ENCODE peak calls at places on chromosomes 3 and 15, in ten cellular contexts. S is cardiac muscle cell, U is heart right ventricle, N is WTC11, A is brain microvascular endothelial cell, D is transverse colon, C is tibial artery, V is BE2C, O is osteocyte, T is cardiac fibroblast. M is an unnamed sample.

GRCh38 chr3:9036327-9037112 is 73.2 kb upstream of the RAD18 start:
- DNase-seq in S (peak), U (peak), N (no peak), A (no peak), D (peak), C (peak), V (peak), O (no peak), T (peak), M (peak)

GRCh38 chr3:57953541-57953940 is 54.7 kb upstream of the FLNB start:
- DNase-seq in S (no peak), U (no peak), N (no peak), A (no peak), D (no peak), C (no peak), V (no peak), O (no peak), T (no peak), M (no peak)

GRCh38 chr3:35946121-35946856 is 307.0 kb downstream of the ARPP21 start:
- DNase-seq in S (peak), U (no peak), N (no peak), A (no peak), D (no peak), C (no peak), V (no peak), O (no peak), T (peak), M (no peak)

GRCh38 chr3:30221622-30222021 is 384.8 kb upstream of the TGFBR2 start:
- DNase-seq in S (peak), U (no peak), N (no peak), A (peak), D (no peak), C (no peak), V (no peak), O (no peak), T (no peak), M (no peak)

GRCh38 chr3:140501054-140501769 is 176.7 kb upstream of the TRIM42 start:
- DNase-seq in S (no peak), U (peak), N (no peak), A (no peak), D (no peak), C (no peak), V (no peak), O (no peak), T (no peak), M (no peak)

GRCh38 chr3:51722362-51722761 is 15.5 kb downstream of the GRM2 start:
- DNase-seq in S (no peak), U (no peak), N (peak), A (no peak), D (no peak), C (no peak), V (no peak), O (peak), T (no peak), M (no peak)

GRCh38 chr15:91921188-91921820 is 67.8 kb downstream of the SLCO3A1 start:
- DNase-seq in S (peak), U (no peak), N (no peak), A (no peak), D (no peak), C (no peak), V (no peak), O (no peak), T (peak), M (no peak)

GRCh38 chr15:44736261-44736765 is at the start of gene TRIM69:
- DNase-seq in S (no peak), U (no peak), N (no peak), A (no peak), D (no peak), C (no peak), V (no peak), O (no peak), T (no peak), M (no peak)

GRCh38 chr15:33068007-33068441 is 126.5 kb downstream of the FMN1 start:
- DNase-seq in S (no peak), U (peak), N (peak), A (peak), D (peak), C (peak), V (no peak), O (no peak), T (no peak), M (no peak)

GRCh38 chr3:12891985-12892839 is 50.8 kb upstream of the RPL32 start:
- DNase-seq in S (peak), U (no peak), N (peak), A (peak), D (peak), C (no peak), V (peak), O (no peak), T (peak), M (peak)

GRCh38 chr3:66038726-66039589 is at the start of gene MAGI1:
- DNase-seq in S (peak), U (peak), N (peak), A (peak), D (peak), C (peak), V (peak), O (peak), T (peak), M (peak)

GRCh38 chr15:83904107-83904720 is 250.3 kb downstream of the ADAMTSL3 start:
- DNase-seq in S (peak), U (peak), N (no peak), A (no peak), D (peak), C (no peak), V (no peak), O (no peak), T (peak), M (no peak)

GRCh38 chr15:44158111-44158510 is 37.0 kb downstream of the FRMD5 start:
- DNase-seq in S (peak), U (no peak), N (no peak), A (no peak), D (no peak), C (no peak), V (no peak), O (no peak), T (no peak), M (no peak)

GRCh38 chr3:43290961-43291360 is 4.6 kb downstream of the SNRK start:
- DNase-seq in S (peak), U (no peak), N (no peak), A (no peak), D (no peak), C (no peak), V (no peak), O (no peak), T (peak), M (no peak)

GRCh38 chr15:35281515-35281914 is 196.4 kb upstream of the NANOGP8 start:
- DNase-seq in S (no peak), U (no peak), N (no peak), A (peak), D (no peak), C (no peak), V (no peak), O (no peak), T (no peak), M (no peak)

GRCh38 chr3:58018892-58019291 is 10.7 kb downstream of the FLNB start:
- DNase-seq in S (no peak), U (no peak), N (no peak), A (no peak), D (no peak), C (no peak), V (no peak), O (no peak), T (no peak), M (no peak)

GRCh38 chr3:159200176-159200575 is 398.3 kb downstream of the MFSD1 start:
- DNase-seq in S (peak), U (no peak), N (no peak), A (peak), D (no peak), C (no peak), V (no peak), O (no peak), T (peak), M (no peak)

GRCh38 chr3:101902041-101902440 is 52.7 kb downstream of the NFKBIZ start:
- DNase-seq in S (peak), U (no peak), N (no peak), A (peak), D (no peak), C (no peak), V (no peak), O (no peak), T (peak), M (peak)

GRCh38 chr3:148158210-148158609 is 539.5 kb upstream of the AGTR1 start:
- DNase-seq in S (peak), U (peak), N (no peak), A (peak), D (no peak), C (no peak), V (peak), O (no peak), T (peak), M (no peak)

GRCh38 chr15:61069369-61070075 is 159.6 kb downstream of the RORA start:
- DNase-seq in S (no peak), U (peak), N (no peak), A (no peak), D (no peak), C (no peak), V (no peak), O (no peak), T (no peak), M (peak)

GRCh38 chr3:71546781-71547180 is 36.7 kb downstream of the FOXP1 start:
- DNase-seq in S (no peak), U (no peak), N (no peak), A (no peak), D (no peak), C (no peak), V (no peak), O (no peak), T (no peak), M (no peak)

GRCh38 chr3:12871404-12871983 is 30.1 kb upstream of the RPL32 start:
- DNase-seq in S (no peak), U (no peak), N (no peak), A (no peak), D (no peak), C (no peak), V (no peak), O (no peak), T (no peak), M (no peak)

GRCh38 chr15:73935547-73935946 is 9.3 kb downstream of the LOXL1 start:
- DNase-seq in S (peak), U (no peak), N (no peak), A (no peak), D (no peak), C (peak), V (no peak), O (no peak), T (no peak), M (no peak)

GRCh38 chr3:186974824-186975281 is 44.5 kb downstream of the ST6GAL1 start:
- DNase-seq in S (no peak), U (no peak), N (no peak), A (no peak), D (no peak), C (no peak), V (no peak), O (no peak), T (no peak), M (no peak)

GRCh38 chr3:13482106-13482690 is 2.1 kb downstream of the HDAC11 start:
- DNase-seq in S (no peak), U (no peak), N (peak), A (no peak), D (no peak), C (peak), V (no peak), O (no peak), T (no peak), M (no peak)

GRCh38 chr15:101358895-101359294 is 63.8 kb upstream of the SNRPA1 start:
- DNase-seq in S (no peak), U (peak), N (no peak), A (peak), D (no peak), C (peak), V (no peak), O (no peak), T (no peak), M (no peak)

GRCh38 chr15:67172172-67172571 is 82.3 kb downstream of the AAGAB start:
- DNase-seq in S (no peak), U (no peak), N (no peak), A (no peak), D (no peak), C (peak), V (no peak), O (no peak), T (no peak), M (no peak)

GRCh38 chr3:64207289-64208086 is 17.8 kb downstream of the PRICKLE2 start:
- DNase-seq in S (peak), U (peak), N (no peak), A (no peak), D (no peak), C (no peak), V (peak), O (no peak), T (peak), M (peak)

GRCh38 chr15:25810631-25811077 is 52.5 kb downstream of the ATP10A start:
- DNase-seq in S (no peak), U (no peak), N (no peak), A (no peak), D (no peak), C (no peak), V (no peak), O (peak), T (no peak), M (no peak)

GRCh38 chr3:66487475-66487874 is 13.3 kb downstream of the LRIG1 start:
- DNase-seq in S (no peak), U (no peak), N (no peak), A (no peak), D (no peak), C (no peak), V (no peak), O (no peak), T (no peak), M (no peak)

GRCh38 chr3:172856766-172857742 is 106.5 kb downstream of the ECT2 start:
- DNase-seq in S (peak), U (peak), N (no peak), A (peak), D (peak), C (no peak), V (no peak), O (no peak), T (peak), M (no peak)

GRCh38 chr15:66703540-66703941 is 1.5 kb downstream of the SMAD6 start:
- DNase-seq in S (peak), U (no peak), N (peak), A (peak), D (peak), C (no peak), V (peak), O (no peak), T (no peak), M (no peak)

GRCh38 chr3:123028233-123028828 is 768 bp upstream of the SEMA5B start:
- DNase-seq in S (peak), U (peak), N (peak), A (peak), D (peak), C (no peak), V (peak), O (no peak), T (peak), M (peak)
- TF ChIP-seq CTCF in S (peak), U (peak), N (no peak), A (peak), D (peak), C (peak), V (peak), O (peak), T (peak), M (peak)

DNA sequence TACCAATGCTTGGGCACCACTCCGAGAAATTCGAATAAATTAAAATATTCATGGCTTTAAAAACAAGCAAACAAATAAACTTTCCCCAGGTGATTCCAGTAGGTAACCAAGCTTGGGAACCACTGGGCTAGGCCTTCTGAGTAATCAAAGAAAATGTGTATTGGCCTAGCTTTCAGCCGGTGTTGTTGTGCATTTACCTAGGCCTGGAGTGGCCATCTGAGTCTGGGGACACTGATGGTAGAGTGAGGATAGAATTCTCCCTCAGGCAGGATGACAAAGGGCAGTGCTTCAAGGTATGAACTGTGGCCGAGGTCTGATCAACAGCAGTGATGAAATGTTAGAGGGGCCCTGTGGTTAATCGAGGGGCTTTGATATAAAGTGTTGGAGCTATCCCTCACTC is 440.5 kb downstream of the EPHB1 start:
- DNase-seq in S (no peak), U (no peak), N (no peak), A (no peak), D (no peak), C (no peak), V (no peak), O (peak), T (no peak), M (no peak)
- TF ChIP-seq CTCF in S (no peak), U (no peak), N (no peak), A (no peak), D (no peak), C (no peak), V (no peak), O (no peak), T (no peak), M (no peak)

GRCh38 chr3:126212629-126213375 is 32.4 kb upstream of the ALDH1L1 start:
- DNase-seq in S (peak), U (peak), N (peak), A (no peak), D (peak), C (peak), V (peak), O (no peak), T (peak), M (no peak)
- TF ChIP-seq CTCF in S (peak), U (peak), N (no peak), A (peak), D (peak), C (peak), V (peak), O (peak), T (peak), M (peak)

DNA sequence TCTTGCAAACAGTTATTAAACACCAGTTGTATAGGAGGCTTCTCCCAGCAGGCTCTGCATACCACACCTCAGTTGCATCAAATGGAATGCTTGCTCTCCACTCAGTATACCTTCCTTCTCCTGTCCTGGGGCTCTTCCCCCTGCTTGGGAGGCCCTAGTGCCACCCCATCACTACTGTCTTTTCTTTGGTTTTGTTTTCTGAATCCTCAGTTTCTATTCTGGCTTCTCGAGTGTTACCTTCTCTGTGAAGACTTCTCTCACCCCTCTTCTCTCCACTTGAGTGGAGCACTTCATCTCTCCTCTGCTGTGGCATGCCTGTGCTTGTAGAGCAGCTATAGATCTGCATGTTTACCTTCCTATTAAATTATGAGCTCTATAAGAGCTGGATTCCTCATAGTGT is 75.7 kb upstream of the TPRG1 start:
- DNase-seq in S (no peak), U (no peak), N (no peak), A (no peak), D (no peak), C (no peak), V (no peak), O (no peak), T (no peak), M (no peak)
- TF ChIP-seq CTCF in S (no peak), U (no peak), N (no peak), A (no peak), D (no peak), C (no peak), V (no peak), O (no peak), T (no peak), M (no peak)

DNA sequence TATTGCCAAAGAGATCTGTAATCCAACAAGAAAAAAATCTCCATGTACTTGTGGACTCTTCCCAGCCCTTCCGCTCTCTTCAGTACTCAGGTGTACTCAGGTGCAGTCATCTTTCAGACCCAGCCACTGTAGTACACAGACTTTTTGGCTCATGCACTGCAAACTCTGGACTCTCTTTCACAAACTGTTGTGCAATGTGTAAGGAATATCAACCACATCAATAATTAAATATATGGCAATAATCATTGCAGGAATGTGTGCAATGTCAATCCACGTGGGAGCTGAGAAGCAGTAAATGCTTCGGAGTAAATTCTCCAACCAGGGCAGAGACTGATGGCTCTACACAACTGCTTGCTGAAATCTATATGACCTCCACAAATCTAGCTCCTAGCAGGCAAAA is 287.3 kb upstream of the COL8A1 start:
- DNase-seq in S (no peak), U (no peak), N (no peak), A (no peak), D (peak), C (no peak), V (no peak), O (no peak), T (no peak), M (peak)
- TF ChIP-seq CTCF in S (no peak), U (no peak), N (no peak), A (no peak), D (no peak), C (no peak), V (no peak), O (no peak), T (no peak), M (no peak)